ENCODE peak calls at places on chromosomes 13 and 19, in five cellular contexts. One of them, this sample, is unnamed. For H3K36me3 and H3K4me1, the result is how much of the 10 kb centered on the place peaks cover.

GRCh38 chr19:55526216-55527196 is 10.4 kb downstream of the SBK2 start:
- DNase-seq in left ventricle myocardium inferior: peak
- DNase-seq in psoas muscle: peak
- DNase-seq in fibroblast of lung: peak
- DNase-seq in GM23338: peak
- DNase-seq in this sample: peak

GRCh38 chr19:15081911-15082310 is at the start of gene OR1I1:
- DNase-seq in left ventricle myocardium inferior: no peak
- DNase-seq in psoas muscle: no peak
- DNase-seq in fibroblast of lung: no peak
- DNase-seq in GM23338: no peak
- DNase-seq in this sample: no peak

GRCh38 chr13:74575729-74576125 is 441.5 kb upstream of the KLF12 start:
- DNase-seq in left ventricle myocardium inferior: peak
- DNase-seq in psoas muscle: peak
- DNase-seq in fibroblast of lung: peak
- DNase-seq in GM23338: peak
- DNase-seq in this sample: peak

GRCh38 chr13:50864492-50864891 is 21.0 kb upstream of the DLEU7 start:
- DNase-seq in left ventricle myocardium inferior: no peak
- DNase-seq in psoas muscle: no peak
- DNase-seq in fibroblast of lung: no peak
- DNase-seq in GM23338: no peak
- DNase-seq in this sample: no peak

GRCh38 chr19:6318772-6319171 is 14.6 kb downstream of the ACER1 start:
- DNase-seq in left ventricle myocardium inferior: no peak
- DNase-seq in psoas muscle: no peak
- DNase-seq in fibroblast of lung: no peak
- DNase-seq in GM23338: no peak
- DNase-seq in this sample: no peak

GRCh38 chr13:51769455-51770127 is 34.4 kb downstream of the DHRS12 start:
- DNase-seq in left ventricle myocardium inferior: peak
- DNase-seq in psoas muscle: peak
- DNase-seq in fibroblast of lung: no peak
- DNase-seq in GM23338: no peak
- DNase-seq in this sample: peak

GRCh38 chr19:42066075-42066754 is 3.8 kb downstream of the GRIK5 start:
- DNase-seq in left ventricle myocardium inferior: no peak
- DNase-seq in psoas muscle: no peak
- DNase-seq in fibroblast of lung: peak
- DNase-seq in GM23338: peak
- DNase-seq in this sample: no peak

GRCh38 chr13:113002206-113002821 is 33.3 kb downstream of the MCF2L start:
- DNase-seq in left ventricle myocardium inferior: no peak
- DNase-seq in psoas muscle: no peak
- DNase-seq in fibroblast of lung: no peak
- DNase-seq in GM23338: peak
- DNase-seq in this sample: no peak

GRCh38 chr19:46626441-46626840 is 1.6 kb upstream of the PTGIR start:
- DNase-seq in left ventricle myocardium inferior: no peak
- DNase-seq in psoas muscle: no peak
- DNase-seq in fibroblast of lung: no peak
- DNase-seq in GM23338: no peak
- DNase-seq in this sample: no peak

GRCh38 chr13:35839746-35840273 is 291.4 kb downstream of the DCLK1 start:
- DNase-seq in left ventricle myocardium inferior: no peak
- DNase-seq in psoas muscle: no peak
- DNase-seq in fibroblast of lung: no peak
- DNase-seq in GM23338: no peak
- DNase-seq in this sample: no peak

GRCh38 chr13:50543767-50544166 is 299.7 kb downstream of the DLEU7 start:
- DNase-seq in left ventricle myocardium inferior: no peak
- DNase-seq in psoas muscle: peak
- DNase-seq in fibroblast of lung: peak
- DNase-seq in GM23338: peak
- DNase-seq in this sample: no peak

GRCh38 chr13:40275636-40276035 is 390.8 kb downstream of the FOXO1 start:
- DNase-seq in left ventricle myocardium inferior: no peak
- DNase-seq in psoas muscle: no peak
- DNase-seq in fibroblast of lung: peak
- DNase-seq in GM23338: no peak
- DNase-seq in this sample: no peak

GRCh38 chr19:33665776-33666175 is 44.0 kb downstream of the CHST8 start:
- DNase-seq in left ventricle myocardium inferior: no peak
- DNase-seq in psoas muscle: no peak
- DNase-seq in fibroblast of lung: no peak
- DNase-seq in GM23338: no peak
- DNase-seq in this sample: no peak

GRCh38 chr19:46218160-46218559 is 11.4 kb upstream of the IGFL1 start:
- DNase-seq in left ventricle myocardium inferior: no peak
- DNase-seq in psoas muscle: no peak
- DNase-seq in fibroblast of lung: peak
- DNase-seq in GM23338: peak
- DNase-seq in this sample: no peak

GRCh38 chr13:30585748-30586262 is 31.9 kb upstream of the USPL1 start:
- DNase-seq in left ventricle myocardium inferior: no peak
- DNase-seq in psoas muscle: no peak
- DNase-seq in fibroblast of lung: peak
- DNase-seq in GM23338: no peak
- DNase-seq in this sample: no peak

GRCh38 chr19:42563352-42564210 is 31.1 kb downstream of the CEACAM8 start:
- DNase-seq in left ventricle myocardium inferior: no peak
- DNase-seq in psoas muscle: no peak
- DNase-seq in fibroblast of lung: peak
- DNase-seq in GM23338: peak
- DNase-seq in this sample: peak

GRCh38 chr19:42276284-42276683 is 7.2 kb downstream of the CIC start:
- DNase-seq in left ventricle myocardium inferior: no peak
- DNase-seq in psoas muscle: no peak
- DNase-seq in fibroblast of lung: no peak
- DNase-seq in GM23338: no peak
- DNase-seq in this sample: no peak

GRCh38 chr13:98022210-98022609 is 68.7 kb downstream of the IPO5 start:
- DNase-seq in left ventricle myocardium inferior: no peak
- DNase-seq in psoas muscle: no peak
- DNase-seq in fibroblast of lung: peak
- DNase-seq in GM23338: no peak
- DNase-seq in this sample: no peak

GRCh38 chr13:32409561-32410440 is 18.1 kb downstream of the N4BP2L1 start:
- DNase-seq in left ventricle myocardium inferior: peak
- DNase-seq in psoas muscle: peak
- DNase-seq in fibroblast of lung: peak
- DNase-seq in GM23338: peak
- DNase-seq in this sample: no peak

GRCh38 chr13:42814868-42815267 is 33.5 kb downstream of the FAM216B start:
- DNase-seq in left ventricle myocardium inferior: no peak
- DNase-seq in psoas muscle: no peak
- DNase-seq in fibroblast of lung: peak
- DNase-seq in GM23338: no peak
- DNase-seq in this sample: no peak

GRCh38 chr13:48949566-48950506 is 25.9 kb upstream of the FNDC3A start:
- DNase-seq in left ventricle myocardium inferior: no peak
- DNase-seq in psoas muscle: no peak
- DNase-seq in fibroblast of lung: no peak
- DNase-seq in GM23338: no peak
- DNase-seq in this sample: no peak

GRCh38 chr19:27684293-27684692 is 1528.7 kb downstream of the UQCRFS1 start:
- DNase-seq in left ventricle myocardium inferior: no peak
- DNase-seq in psoas muscle: no peak
- DNase-seq in fibroblast of lung: no peak
- DNase-seq in GM23338: no peak
- DNase-seq in this sample: no peak

GRCh38 chr19:35843676-35844481 is 8.4 kb downstream of the NPHS1 start:
- DNase-seq in left ventricle myocardium inferior: no peak
- DNase-seq in psoas muscle: no peak
- DNase-seq in fibroblast of lung: no peak
- DNase-seq in GM23338: peak
- DNase-seq in this sample: peak

GRCh38 chr19:54728167-54728566 is 3.9 kb downstream of the KIR3DL3 start:
- DNase-seq in left ventricle myocardium inferior: no peak
- DNase-seq in psoas muscle: no peak
- DNase-seq in fibroblast of lung: no peak
- DNase-seq in GM23338: no peak
- DNase-seq in this sample: no peak

GRCh38 chr19:30665449-30665848 is 293.3 kb downstream of the ZNF536 start:
- DNase-seq in left ventricle myocardium inferior: no peak
- DNase-seq in psoas muscle: no peak
- DNase-seq in fibroblast of lung: no peak
- DNase-seq in GM23338: no peak
- DNase-seq in this sample: peak

GRCh38 chr13:24741016-24741662 is 22.8 kb upstream of the RNF17 start:
- DNase-seq in left ventricle myocardium inferior: no peak
- DNase-seq in psoas muscle: no peak
- DNase-seq in fibroblast of lung: no peak
- DNase-seq in GM23338: peak
- DNase-seq in this sample: no peak

GRCh38 chr19:46427518-46427917 is 1.2 kb downstream of the PNMA8C start:
- DNase-seq in left ventricle myocardium inferior: no peak
- DNase-seq in psoas muscle: no peak
- DNase-seq in fibroblast of lung: no peak
- DNase-seq in GM23338: no peak
- DNase-seq in this sample: no peak

GRCh38 chr19:3203754-3204645 is 18.3 kb downstream of the NCLN start:
- DNase-seq in left ventricle myocardium inferior: no peak
- DNase-seq in psoas muscle: no peak
- DNase-seq in fibroblast of lung: no peak
- DNase-seq in GM23338: no peak
- DNase-seq in this sample: no peak
- H3K36me3 ChIP-seq in left ventricle myocardium inferior: half or more
- H3K36me3 ChIP-seq in psoas muscle: half or more
- H3K36me3 ChIP-seq in fibroblast of lung: under half
- H3K36me3 ChIP-seq in GM23338: under half
- H3K36me3 ChIP-seq in this sample: under half

GRCh38 chr13:45468676-45469075 is 3.9 kb downstream of the COG3 start:
- DNase-seq in left ventricle myocardium inferior: no peak
- DNase-seq in psoas muscle: no peak
- DNase-seq in fibroblast of lung: no peak
- DNase-seq in GM23338: peak
- DNase-seq in this sample: no peak
- H3K4me1 ChIP-seq in left ventricle myocardium inferior: half or more
- H3K4me1 ChIP-seq in psoas muscle: half or more
- H3K4me1 ChIP-seq in fibroblast of lung: under half
- H3K4me1 ChIP-seq in GM23338: under half
- H3K4me1 ChIP-seq in this sample: half or more

GRCh38 chr19:16888629-16889371 is at the start of gene F2RL3:
- DNase-seq in left ventricle myocardium inferior: peak
- DNase-seq in psoas muscle: peak
- DNase-seq in fibroblast of lung: peak
- DNase-seq in GM23338: peak
- DNase-seq in this sample: peak
- H3K4me3 ChIP-seq in left ventricle myocardium inferior: peak
- H3K4me3 ChIP-seq in psoas muscle: peak
- H3K4me3 ChIP-seq in fibroblast of lung: no peak
- H3K4me3 ChIP-seq in GM23338: no peak
- H3K4me3 ChIP-seq in this sample: no peak

GRCh38 chr19:12665646-12666304 is 767 bp downstream of the MAN2B1 start:
- DNase-seq in left ventricle myocardium inferior: no peak
- DNase-seq in psoas muscle: no peak
- DNase-seq in fibroblast of lung: no peak
- DNase-seq in GM23338: no peak
- DNase-seq in this sample: no peak
- H3K36me3 ChIP-seq in left ventricle myocardium inferior: under half
- H3K36me3 ChIP-seq in psoas muscle: under half
- H3K36me3 ChIP-seq in fibroblast of lung: under half
- H3K36me3 ChIP-seq in GM23338: under half
- H3K36me3 ChIP-seq in this sample: under half

DNA sequence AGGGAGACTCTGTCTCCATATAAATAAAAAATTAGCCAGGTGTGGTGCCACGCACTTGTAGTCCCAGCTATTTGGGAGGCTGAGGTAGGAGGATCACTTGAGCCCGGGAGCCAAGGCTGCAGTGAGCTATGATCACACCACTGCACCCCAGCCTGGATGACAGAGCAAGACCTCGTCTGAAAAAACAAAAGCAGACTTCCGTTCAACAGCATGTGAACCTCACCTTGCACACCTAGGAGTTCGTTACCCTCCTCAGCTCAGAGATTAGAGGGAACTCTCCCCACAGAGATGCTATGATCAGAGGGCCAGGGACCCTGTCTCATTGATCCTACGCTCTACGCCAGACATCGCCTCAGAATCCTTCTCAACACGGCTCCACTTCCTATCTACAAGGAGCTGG is 15.3 kb downstream of the ELL start:
- DNase-seq in left ventricle myocardium inferior: no peak
- DNase-seq in psoas muscle: no peak
- DNase-seq in fibroblast of lung: no peak
- DNase-seq in GM23338: no peak
- DNase-seq in this sample: no peak
- H3K4me1 ChIP-seq in left ventricle myocardium inferior: half or more
- H3K4me1 ChIP-seq in psoas muscle: half or more
- H3K4me1 ChIP-seq in fibroblast of lung: under half
- H3K4me1 ChIP-seq in GM23338: under half
- H3K4me1 ChIP-seq in this sample: half or more

This sample was measured in body of pancreas.